ENCODE peak calls at places on chromosomes 3 and 15, in seven cellular contexts. S is OCI-LY7, Q is NCI-H2029, P is memory B cell, T is uterus, V is left colon, I is DND-41. F is an unnamed sample.

GRCh38 chr15:51751687-51752683 is 588 bp downstream of the TMOD2 start:
- DNase-seq in V (peak; percentile 52), P (peak; percentile 30), S (no peak), T (peak; percentile 36), Q (no peak), I (peak; percentile 20), F (no peak)

GRCh38 chr3:157532529-157533297 is 29.5 kb upstream of the VEPH1 start:
- DNase-seq in I (peak; percentile 20), S (peak; percentile 57), P (no peak), V (no peak), Q (peak; percentile 72), T (no peak), F (peak; percentile 56)

GRCh38 chr3:155130001-155130400 is 49.9 kb downstream of the MME start:
- DNase-seq in P (no peak), S (no peak), Q (no peak), I (no peak), V (no peak), T (no peak), F (no peak)

GRCh38 chr3:193452338-193452737 is 73.8 kb upstream of the ATP13A5 start:
- DNase-seq in Q (no peak), V (no peak), T (no peak), S (no peak), P (no peak), I (no peak), F (no peak)

GRCh38 chr3:174329321-174329720 is 529.8 kb upstream of the NAALADL2 start:
- DNase-seq in P (no peak), Q (no peak), S (no peak), T (no peak), V (no peak), I (no peak), F (no peak)

GRCh38 chr15:68499620-68500312 is 67.8 kb upstream of the ITGA11 start:
- DNase-seq in Q (no peak), V (no peak), T (no peak), P (no peak), S (no peak), I (no peak), F (no peak)

GRCh38 chr3:178618197-178618596 is 82.0 kb downstream of the KCNMB2 start:
- DNase-seq in P (no peak), Q (no peak), V (no peak), T (no peak), S (no peak), I (no peak), F (no peak)

GRCh38 chr3:56682458-56683121 is 475 bp downstream of the TASOR start:
- DNase-seq in Q (peak; percentile 12), P (peak; percentile 77), T (peak; percentile 64), I (peak; percentile 83), V (peak; percentile 83), S (peak; percentile 86), F (peak; percentile 66)

GRCh38 chr3:189820365-189820720 is 189.2 kb downstream of the TP63 start:
- DNase-seq in S (peak; percentile 30), V (no peak), Q (no peak), I (no peak), T (no peak), P (no peak), F (no peak)

GRCh38 chr3:151307583-151307982 is 9.0 kb downstream of the GPR87 start:
- DNase-seq in Q (no peak), S (no peak), P (no peak), V (no peak), T (no peak), I (no peak), F (peak; percentile 21)

GRCh38 chr15:66474140-66474539 is 23.4 kb downstream of the SNAPC5 start:
- DNase-seq in V (no peak), Q (no peak), S (no peak), P (no peak), T (no peak), I (no peak), F (no peak)

GRCh38 chr3:16402451-16402850 is 111.0 kb downstream of the RFTN1 start:
- DNase-seq in V (no peak), I (no peak), Q (no peak), S (no peak), P (no peak), T (no peak), F (no peak)

GRCh38 chr15:84828433-84828908 is 11.3 kb downstream of the ALPK3 start:
- DNase-seq in I (no peak), V (no peak), S (no peak), P (no peak), Q (no peak), T (peak; percentile 57), F (no peak)

GRCh38 chr15:67067161-67067853 is 1.9 kb downstream of the SMAD3 start:
- DNase-seq in I (no peak), Q (no peak), S (peak; percentile 52), V (peak; percentile 46), T (peak; percentile 36), P (no peak), F (no peak)

GRCh38 chr15:87609474-87609873 is 647.1 kb downstream of the NTRK3 start:
- DNase-seq in Q (no peak), P (no peak), S (no peak), I (no peak), V (no peak), T (no peak), F (no peak)

GRCh38 chr15:33292718-33293307 is 18.0 kb upstream of the RYR3 start:
- DNase-seq in T (peak; percentile 54), I (peak; percentile 58), P (no peak), S (peak; percentile 78), V (peak; percentile 67), Q (peak; percentile 58), F (peak; percentile 56)

GRCh38 chr15:39934415-39935044 is 615 bp downstream of the EIF2AK4 start:
- DNase-seq in V (no peak), S (no peak), Q (no peak), T (no peak), P (no peak), I (peak; percentile 25), F (no peak)

GRCh38 chr3:25830373-25831305 is 40.7 kb downstream of the OXSM start:
- DNase-seq in I (no peak), V (no peak), T (no peak), P (no peak), S (peak; percentile 44), Q (no peak), F (no peak)

GRCh38 chr15:48149858-48150257 is 28.2 kb downstream of the MYEF2 start:
- DNase-seq in V (no peak), P (no peak), S (no peak), Q (no peak), I (no peak), T (no peak), F (no peak)

GRCh38 chr3:44983413-44984040 is 7.5 kb downstream of the EXOSC7 start:
- DNase-seq in T (no peak), V (no peak), P (no peak), Q (no peak), I (peak; percentile 18), S (no peak), F (peak; percentile 38)

GRCh38 chr3:169668081-169668956 is 4.8 kb upstream of the MECOM start:
- DNase-seq in V (peak; percentile 59), Q (no peak), I (no peak), P (peak; percentile 45), S (no peak), T (no peak), F (no peak)

GRCh38 chr3:190070623-190071347 is 49.9 kb downstream of the P3H2 start:
- DNase-seq in V (no peak), I (no peak), T (no peak), Q (no peak), P (no peak), S (no peak), F (no peak)

GRCh38 chr15:45199136-45199810 is 11.5 kb upstream of the SHF start:
- DNase-seq in V (peak; percentile 53), Q (peak; percentile 14), T (no peak), P (peak; percentile 37), I (peak; percentile 37), S (peak; percentile 64), F (peak; percentile 51)

GRCh38 chr15:77107531-77108355 is 36.8 kb upstream of the TSPAN3 start:
- DNase-seq in Q (peak; percentile 11), V (peak; percentile 68), T (peak; percentile 51), I (peak; percentile 53), P (no peak), S (peak; percentile 57), F (peak; percentile 38)

GRCh38 chr15:97708252-97708651 is 252.3 kb upstream of the ARRDC4 start:
- DNase-seq in T (no peak), V (no peak), P (no peak), Q (no peak), S (no peak), I (no peak), F (no peak)

GRCh38 chr15:33584797-33585196 is 274.0 kb downstream of the RYR3 start:
- DNase-seq in T (peak; percentile 22), I (no peak), S (no peak), V (no peak), P (no peak), Q (peak; percentile 70), F (no peak)

GRCh38 chr3:115194461-115194860 is 47.4 kb upstream of the ZBTB20 start:
- DNase-seq in I (no peak), P (no peak), T (no peak), V (no peak), Q (no peak), S (no peak), F (no peak)

GRCh38 chr3:119891944-119892721 is 110.2 kb downstream of the NR1I2 start:
- DNase-seq in S (peak; percentile 48), I (peak; percentile 41), P (peak; percentile 30), V (no peak), Q (peak; percentile 41), T (peak; percentile 22), F (peak; percentile 63)

GRCh38 chr3:104909188-104909587 is 457.5 kb upstream of the ALCAM start:
- DNase-seq in V (no peak), S (no peak), P (no peak), Q (peak; percentile 96), I (no peak), T (no peak), F (no peak)

GRCh38 chr3:135736740-135737139 is 228.8 kb upstream of the PPP2R3A start:
- DNase-seq in Q (no peak), P (no peak), I (no peak), S (peak; percentile 37), V (peak; percentile 49), T (no peak), F (peak; percentile 32)

GRCh38 chr15:62647195-62647865 is 395.2 kb upstream of the TPM1 start:
- DNase-seq in P (no peak), V (peak; percentile 61), S (no peak), T (no peak), I (no peak), Q (peak; percentile 31), F (no peak)

GRCh38 chr15:70437882-70438331 is 325.5 kb downstream of the UACA start:
- DNase-seq in S (no peak), V (no peak), I (no peak), P (no peak), Q (no peak), T (no peak), F (no peak)

GRCh38 chr3:95277614-95278013 is 1214.8 kb downstream of the NSUN3 start:
- DNase-seq in T (no peak), S (no peak), I (no peak), P (no peak), Q (no peak), V (no peak), F (peak; percentile 7)

F was measured in Jurkat, Clone E6-1.